ENCODE peak calls at places on chromosomes 1 and 21, in eight cellular contexts. H is T follicular helper cell; D is NCI-H510A treated with DMSO at 0.1 percent for 48 hours; T is NCI-H774; G is Calu3; R is effector CD4-positive, alpha-beta T cell; X is posterior cingulate gyrus; A is AML-193. P is an unnamed sample.

GRCh38 chr1:22163578-22163977 is 20.7 kb upstream of the WNT4 start:
- DNase-seq in H (no peak), D (no peak), T (no peak), G (no peak), R (no peak), X (no peak), A (no peak), P (no peak)

GRCh38 chr21:34613679-34614442 is 1.1 kb downstream of the RCAN1 start:
- DNase-seq in H (no peak), D (no peak), T (no peak), G (peak), R (no peak), X (no peak), A (no peak), P (no peak)

GRCh38 chr1:93585059-93585966 is 96.3 kb downstream of the BCAR3 start:
- DNase-seq in H (no peak), D (peak), T (peak), G (peak), R (no peak), X (no peak), A (no peak), P (peak)

GRCh38 chr21:46412521-46413364 is 45.9 kb upstream of the DIP2A start:
- DNase-seq in H (no peak), D (no peak), T (no peak), G (no peak), R (no peak), X (no peak), A (no peak), P (no peak)

GRCh38 chr1:50425376-50426107 is 2.3 kb upstream of the DMRTA2 start:
- DNase-seq in H (no peak), D (peak), T (no peak), G (no peak), R (no peak), X (no peak), A (no peak), P (no peak)

GRCh38 chr1:162552684-162553252 is 8.8 kb upstream of the UAP1 start:
- DNase-seq in H (no peak), D (no peak), T (no peak), G (no peak), R (no peak), X (no peak), A (no peak), P (no peak)

GRCh38 chr1:240107058-240107684 is 15.5 kb downstream of the FMN2 start:
- DNase-seq in H (no peak), D (no peak), T (no peak), G (no peak), R (no peak), X (no peak), A (no peak), P (no peak)

GRCh38 chr1:32765561-32766327 is 51.4 kb downstream of the YARS1 start:
- DNase-seq in H (no peak), D (no peak), T (no peak), G (no peak), R (no peak), X (no peak), A (no peak), P (no peak)

GRCh38 chr1:236522937-236523703 is 662 bp upstream of the LGALS8 start:
- DNase-seq in H (no peak), D (peak), T (peak), G (peak), R (no peak), X (no peak), A (no peak), P (peak)

GRCh38 chr1:173152585-173152984 is 54.5 kb downstream of the TNFSF4 start:
- DNase-seq in H (no peak), D (no peak), T (no peak), G (no peak), R (no peak), X (no peak), A (no peak), P (no peak)

GRCh38 chr1:7827134-7827955 is 25.5 kb downstream of the UTS2 start:
- DNase-seq in H (no peak), D (no peak), T (no peak), G (no peak), R (peak), X (no peak), A (peak), P (no peak)

GRCh38 chr1:100955322-100955721 is 59.4 kb downstream of the SLC30A7 start:
- DNase-seq in H (no peak), D (no peak), T (no peak), G (no peak), R (no peak), X (no peak), A (no peak), P (no peak)

GRCh38 chr1:42334240-42335049 is 590 bp downstream of the FOXJ3 start:
- DNase-seq in H (peak), D (no peak), T (peak), G (peak), R (peak), X (peak), A (no peak), P (peak)

GRCh38 chr21:16070207-16070651 is 340.4 kb downstream of the USP25 start:
- DNase-seq in H (no peak), D (no peak), T (no peak), G (no peak), R (no peak), X (peak), A (no peak), P (no peak)

GRCh38 chr1:182229907-182230522 is 161.6 kb downstream of the GLUL start:
- DNase-seq in H (no peak), D (peak), T (peak), G (no peak), R (no peak), X (no peak), A (no peak), P (no peak)

GRCh38 chr1:232047473-232047872 is 420.9 kb downstream of the DISC1 start:
- DNase-seq in H (no peak), D (no peak), T (no peak), G (no peak), R (no peak), X (no peak), A (no peak), P (no peak)

GRCh38 chr1:109535971-109536491 is 3.6 kb upstream of the GPR61 start:
- DNase-seq in H (no peak), D (no peak), T (no peak), G (no peak), R (no peak), X (peak), A (no peak), P (no peak)